ENCODE peak calls at places on chromosomes 4 and X, in seven cellular contexts. J, X, K, F, T, R and O are unnamed samples.

GRCh38 chr4:6265546-6265945 is 4.1 kb upstream of the WFS1 start:
- DNase-seq in K (no peak), F (no peak), R (no peak), X (no peak), T (no peak), J (no peak), O (no peak)

GRCh38 chrX:96590403-96590802 is 94.2 kb upstream of the DIAPH2 start:
- DNase-seq in T (no peak), X (no peak), J (no peak), R (no peak), F (no peak), K (no peak), O (no peak)

GRCh38 chr4:165297626-165298025 is 29.8 kb upstream of the MSMO1 start:
- DNase-seq in K (no peak), J (no peak), R (no peak), F (no peak), T (no peak), X (no peak), O (no peak)

GRCh38 chr4:1998296-1998695 is 10.5 kb downstream of the NELFA start:
- DNase-seq in K (no peak), X (no peak), R (no peak), J (peak; percentile 97), T (no peak), F (no peak), O (no peak)

GRCh38 chr4:148287111-148287510 is 155.1 kb downstream of the NR3C2 start:
- DNase-seq in F (no peak), K (no peak), J (no peak), R (no peak), T (no peak), X (no peak), O (no peak)

GRCh38 chr4:154560824-154561231 is 2.0 kb upstream of the FGB start:
- DNase-seq in X (no peak), F (no peak), T (no peak), K (no peak), R (no peak), J (no peak), O (no peak)

GRCh38 chr4:154399259-154399974 is 92.2 kb downstream of the DCHS2 start:
- DNase-seq in X (no peak), K (no peak), F (no peak), T (peak; percentile 20), J (peak; percentile 41), R (peak; percentile 64), O (no peak)

GRCh38 chr4:149836546-149836945 is 20.9 kb upstream of the IQCM start:
- DNase-seq in K (no peak), F (no peak), X (no peak), T (no peak), R (no peak), J (no peak), O (no peak)

GRCh38 chrX:101409043-101409442 is 1.0 kb downstream of the HNRNPH2 start:
- DNase-seq in R (peak; percentile 11), J (peak; percentile 32), T (no peak), F (no peak), K (no peak), X (no peak), O (no peak)

GRCh38 chr4:104763554-104764210 is 269.0 kb upstream of the CXXC4 start:
- DNase-seq in R (no peak), J (no peak), K (no peak), F (no peak), T (no peak), X (no peak), O (no peak)

GRCh38 chr4:188270273-188271069 is 131.2 kb downstream of the TRIML1 start:
- DNase-seq in F (no peak), K (no peak), X (no peak), R (no peak), T (no peak), J (no peak), O (no peak)

GRCh38 chr4:106978046-106978774 is 57.9 kb downstream of the DKK2 start:
- DNase-seq in X (no peak), R (peak; percentile 61), T (no peak), K (no peak), F (no peak), J (no peak), O (no peak)

GRCh38 chr4:115259651-115260050 is 146.2 kb upstream of the NDST4 start:
- DNase-seq in K (no peak), R (no peak), F (no peak), X (no peak), J (no peak), T (no peak), O (no peak)

GRCh38 chrX:51866156-51866555 is 27.3 kb upstream of the MAGED1 start:
- DNase-seq in K (no peak), X (no peak), J (no peak), R (no peak), F (no peak), T (no peak), O (no peak)

GRCh38 chrX:123878177-123878576 is 18.3 kb downstream of the XIAP start:
- DNase-seq in K (no peak), X (no peak), F (no peak), T (no peak), R (no peak), J (no peak), O (no peak)

GRCh38 chr4:94274912-94275311 is 67.2 kb downstream of the SMARCAD1 start:
- DNase-seq in F (no peak), K (no peak), R (no peak), X (no peak), T (no peak), J (no peak), O (no peak)

GRCh38 chr4:185464184-185464583 is 7.3 kb downstream of the CCDC110 start:
- DNase-seq in F (no peak), R (peak; percentile 63), K (no peak), X (no peak), J (no peak), T (no peak), O (no peak)

GRCh38 chr4:149630079-149630478 is 185.6 kb downstream of the IQCM start:
- DNase-seq in J (no peak), R (no peak), X (no peak), F (no peak), K (no peak), T (no peak), O (no peak)

GRCh38 chrX:76428243-76429130 is 977 bp downstream of the MAGEE1 start:
- DNase-seq in J (peak; percentile 9), T (no peak), K (no peak), F (peak; percentile 29), R (peak; percentile 45), X (peak; percentile 19), O (no peak)

GRCh38 chr4:79857811-79858210 is 215.2 kb downstream of the ANTXR2 start:
- DNase-seq in R (no peak), K (no peak), J (no peak), F (no peak), T (no peak), X (no peak), O (no peak)

GRCh38 chr4:26885912-26886274 is 25.3 kb downstream of the STIM2 start:
- DNase-seq in R (peak; percentile 18), J (peak; percentile 23), F (peak; percentile 6), K (no peak), X (no peak), T (no peak), O (no peak)

GRCh38 chrX:39982927-39983326 is 114.8 kb downstream of the BCOR start:
- DNase-seq in J (peak; percentile 84), X (no peak), R (no peak), F (no peak), K (no peak), T (no peak), O (no peak)

GRCh38 chr4:91113130-91113706 is 986.0 kb downstream of the CCSER1 start:
- DNase-seq in R (peak; percentile 82), J (peak; percentile 55), K (no peak), F (no peak), X (no peak), T (no peak), O (no peak)

GRCh38 chrX:133988010-133988409 is 2.6 kb upstream of the GPC3 start:
- DNase-seq in X (no peak), J (no peak), T (no peak), R (no peak), K (no peak), F (no peak), O (no peak)

GRCh38 chrX:34638116-34638515 is 19.0 kb downstream of the TMEM47 start:
- DNase-seq in X (no peak), R (peak; percentile 51), T (peak; percentile 33), F (no peak), K (no peak), J (peak; percentile 66), O (no peak)

GRCh38 chr4:26058537-26058936 is 144.5 kb downstream of the SMIM20 start:
- DNase-seq in X (no peak), F (no peak), T (no peak), J (no peak), K (peak; percentile 23), R (no peak), O (no peak)

GRCh38 chr4:8343051-8343966 is 73.8 kb downstream of the HTRA3 start:
- DNase-seq in X (no peak), F (no peak), K (no peak), R (no peak), J (no peak), T (no peak), O (no peak)

GRCh38 chrX:46376246-46376885 is 168.9 kb downstream of the ZNF674 start:
- DNase-seq in J (peak; percentile 72), R (peak; percentile 69), F (peak; percentile 3), K (no peak), X (no peak), T (peak; percentile 24), O (peak; percentile 39)

GRCh38 chr4:24693636-24694035 is 101.7 kb upstream of the SOD3 start:
- DNase-seq in K (no peak), R (no peak), X (no peak), J (no peak), F (no peak), T (no peak), O (no peak)

GRCh38 chr4:158856852-158857251 is 88.0 kb downstream of the FNIP2 start:
- DNase-seq in R (peak; percentile 48), X (no peak), T (no peak), K (peak; percentile 57), J (peak; percentile 56), F (no peak), O (peak; percentile 33)

GRCh38 chrX:48938721-48939416 is 18.5 kb downstream of the OTUD5 start:
- DNase-seq in R (no peak), F (peak; percentile 61), T (no peak), X (no peak), K (no peak), J (no peak), O (no peak)

GRCh38 chr4:40325406-40326019 is 9.6 kb upstream of the CHRNA9 start:
- DNase-seq in X (no peak), K (peak; percentile 75), J (peak; percentile 95), F (peak; percentile 49), R (peak; percentile 87), T (peak; percentile 36), O (peak; percentile 39)

GRCh38 chr4:8307714-8308113 is 38.2 kb downstream of the HTRA3 start:
- DNase-seq in R (no peak), J (no peak), X (peak; percentile 7), K (no peak), F (no peak), T (no peak), O (no peak)

GRCh38 chrX:126580877-126581276 is 28.3 kb upstream of the DCAF12L1 start:
- DNase-seq in T (no peak), X (no peak), F (no peak), J (no peak), K (no peak), R (no peak), O (no peak)

GRCh38 chr4:66273110-66273509 is 602.8 kb upstream of the EPHA5 start:
- DNase-seq in F (no peak), T (no peak), X (no peak), K (no peak), J (no peak), R (no peak), O (no peak)